ENCODE peak calls at places on chromosome 1, in six cellular contexts. One of them, this sample, is unnamed.

GRCh38 chr1:241627453-241628329 is 12.5 kb downstream of the CHML start:
- DNase-seq in AG04450: peak; percentile 46
- DNase-seq in K562: peak; percentile 78
- DNase-seq in MM.1S: peak; percentile 77
- DNase-seq in ovary: no peak
- DNase-seq in heart right ventricle: no peak
- DNase-seq in this sample: no peak

GRCh38 chr1:39859859-39860812 is 23.2 kb downstream of the TRIT1 start:
- DNase-seq in ovary: no peak
- DNase-seq in heart right ventricle: no peak
- DNase-seq in MM.1S: no peak
- DNase-seq in K562: no peak
- DNase-seq in AG04450: no peak
- DNase-seq in this sample: no peak

GRCh38 chr1:171623651-171624331 is 1.7 kb downstream of the MYOCOS start:
- DNase-seq in AG04450: no peak
- DNase-seq in MM.1S: no peak
- DNase-seq in K562: no peak
- DNase-seq in heart right ventricle: no peak
- DNase-seq in ovary: no peak
- DNase-seq in this sample: no peak

GRCh38 chr1:184494929-184495328 is 108.1 kb downstream of the C1orf21 start:
- DNase-seq in heart right ventricle: no peak
- DNase-seq in AG04450: no peak
- DNase-seq in MM.1S: peak; percentile 88
- DNase-seq in ovary: no peak
- DNase-seq in K562: no peak
- DNase-seq in this sample: no peak

GRCh38 chr1:234776875-234777849 is 167.2 kb upstream of the IRF2BP2 start:
- DNase-seq in ovary: no peak
- DNase-seq in AG04450: no peak
- DNase-seq in heart right ventricle: no peak
- DNase-seq in K562: peak; percentile 41
- DNase-seq in MM.1S: no peak
- DNase-seq in this sample: peak; percentile 28

GRCh38 chr1:28208818-28209441 is 23.9 kb downstream of the DNAJC8 start:
- DNase-seq in MM.1S: peak; percentile 68
- DNase-seq in K562: peak; percentile 75
- DNase-seq in AG04450: peak; percentile 51
- DNase-seq in ovary: no peak
- DNase-seq in heart right ventricle: no peak
- DNase-seq in this sample: peak; percentile 67

GRCh38 chr1:6358757-6359567 is 34.6 kb downstream of the ACOT7 start:
- DNase-seq in heart right ventricle: no peak
- DNase-seq in K562: no peak
- DNase-seq in ovary: peak; percentile 34
- DNase-seq in MM.1S: no peak
- DNase-seq in AG04450: peak; percentile 63
- DNase-seq in this sample: no peak

GRCh38 chr1:108852141-108852540 is 4.8 kb downstream of the AKNAD1 start:
- DNase-seq in ovary: no peak
- DNase-seq in AG04450: no peak
- DNase-seq in heart right ventricle: no peak
- DNase-seq in MM.1S: no peak
- DNase-seq in K562: no peak
- DNase-seq in this sample: no peak

GRCh38 chr1:53288247-53289049 is 39.4 kb downstream of the LRP8 start:
- DNase-seq in AG04450: no peak
- DNase-seq in ovary: no peak
- DNase-seq in MM.1S: no peak
- DNase-seq in K562: no peak
- DNase-seq in heart right ventricle: no peak
- DNase-seq in this sample: no peak

GRCh38 chr1:208387908-208388756 is 143.9 kb upstream of the PLXNA2 start:
- DNase-seq in heart right ventricle: no peak
- DNase-seq in ovary: no peak
- DNase-seq in AG04450: no peak
- DNase-seq in K562: no peak
- DNase-seq in MM.1S: no peak
- DNase-seq in this sample: peak; percentile 12

GRCh38 chr1:220787069-220787614 is 429 bp downstream of the MTARC1 start:
- DNase-seq in MM.1S: peak; percentile 50
- DNase-seq in heart right ventricle: no peak
- DNase-seq in AG04450: no peak
- DNase-seq in ovary: no peak
- DNase-seq in K562: no peak
- DNase-seq in this sample: no peak

GRCh38 chr1:35097224-35097623 is 18.0 kb downstream of the ZMYM1 start:
- DNase-seq in heart right ventricle: no peak
- DNase-seq in K562: no peak
- DNase-seq in ovary: no peak
- DNase-seq in MM.1S: peak; percentile 45
- DNase-seq in AG04450: no peak
- DNase-seq in this sample: no peak

GRCh38 chr1:100502052-100502792 is 35.7 kb upstream of the GPR88 start:
- DNase-seq in K562: no peak
- DNase-seq in AG04450: no peak
- DNase-seq in heart right ventricle: no peak
- DNase-seq in ovary: no peak
- DNase-seq in MM.1S: no peak
- DNase-seq in this sample: no peak

GRCh38 chr1:168627370-168627769 is 51.0 kb downstream of the XCL1 start:
- DNase-seq in AG04450: no peak
- DNase-seq in MM.1S: no peak
- DNase-seq in ovary: no peak
- DNase-seq in heart right ventricle: no peak
- DNase-seq in K562: no peak
- DNase-seq in this sample: no peak

GRCh38 chr1:66464802-66465201 is 69.2 kb upstream of the SGIP1 start:
- DNase-seq in ovary: no peak
- DNase-seq in AG04450: peak; percentile 92
- DNase-seq in heart right ventricle: no peak
- DNase-seq in K562: no peak
- DNase-seq in MM.1S: no peak
- DNase-seq in this sample: no peak

GRCh38 chr1:27816921-27817630 is 13.5 kb upstream of the PPP1R8 start:
- DNase-seq in ovary: no peak
- DNase-seq in MM.1S: no peak
- DNase-seq in K562: no peak
- DNase-seq in heart right ventricle: no peak
- DNase-seq in AG04450: no peak
- DNase-seq in this sample: peak; percentile 11

DNA sequence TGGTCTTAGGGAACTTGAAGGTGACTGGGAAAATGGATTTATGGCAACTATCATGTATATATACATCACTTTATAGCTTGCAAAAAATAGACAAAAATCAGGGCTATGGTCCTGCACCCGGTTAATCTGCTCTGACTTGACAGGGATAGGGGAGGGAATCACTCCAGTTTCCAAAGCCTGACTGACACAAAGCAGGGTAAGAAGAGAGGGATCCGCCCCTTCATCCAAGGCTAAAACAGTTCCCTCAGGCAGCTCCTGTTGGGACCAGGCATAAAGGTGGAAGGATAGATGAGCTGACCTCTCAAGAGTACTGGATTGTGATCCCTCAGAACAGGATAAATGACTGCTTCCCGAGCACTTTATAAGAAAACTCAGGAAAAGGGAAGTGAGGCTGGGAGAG is 1.4 kb downstream of the PBXIP1 start:
- DNase-seq in heart right ventricle: no peak
- DNase-seq in AG04450: no peak
- DNase-seq in ovary: no peak
- DNase-seq in K562: no peak
- DNase-seq in MM.1S: no peak
- DNase-seq in this sample: no peak
- H3K4me3 ChIP-seq in heart right ventricle: no peak overlapping the region
- H3K4me3 ChIP-seq in AG04450: peak overlapping the region; percentile 84
- H3K4me3 ChIP-seq in ovary: no peak overlapping the region
- H3K4me3 ChIP-seq in K562: no peak overlapping the region
- H3K4me3 ChIP-seq in MM.1S: peak overlapping the region; percentile 80
- H3K4me3 ChIP-seq in this sample: no peak overlapping the region

GRCh38 chr1:159898527-159898926 is 1.4 kb downstream of the CFAP45 start:
- DNase-seq in heart right ventricle: no peak
- DNase-seq in AG04450: no peak
- DNase-seq in MM.1S: no peak
- DNase-seq in K562: no peak
- DNase-seq in ovary: no peak
- DNase-seq in this sample: no peak

GRCh38 chr1:159897962-159898361 is 2.0 kb downstream of the CFAP45 start:
- DNase-seq in K562: no peak
- DNase-seq in heart right ventricle: no peak
- DNase-seq in ovary: no peak
- DNase-seq in MM.1S: no peak
- DNase-seq in AG04450: no peak
- DNase-seq in this sample: no peak

GRCh38 chr1:159896086-159896930 is 3.7 kb downstream of the CFAP45 start:
- DNase-seq in heart right ventricle: no peak
- DNase-seq in MM.1S: no peak
- DNase-seq in AG04450: no peak
- DNase-seq in ovary: no peak
- DNase-seq in K562: peak; percentile 62
- DNase-seq in this sample: no peak

GRCh38 chr1:159900755-159901335 is 880 bp upstream of the CFAP45 start:
- DNase-seq in MM.1S: no peak
- DNase-seq in AG04450: no peak
- DNase-seq in K562: no peak
- DNase-seq in ovary: no peak
- DNase-seq in heart right ventricle: no peak
- DNase-seq in this sample: no peak

GRCh38 chr1:159900086-159900680 is at the start of gene CFAP45:
- DNase-seq in ovary: peak; percentile 31
- DNase-seq in K562: peak; percentile 93
- DNase-seq in AG04450: no peak
- DNase-seq in MM.1S: no peak
- DNase-seq in heart right ventricle: peak; percentile 84
- DNase-seq in this sample: no peak
- H3K4me3 ChIP-seq in ovary: no peak within 1 kb of the TSS
- H3K4me3 ChIP-seq in K562: peak within 1 kb of the TSS; percentile 11
- H3K4me3 ChIP-seq in AG04450: no peak within 1 kb of the TSS
- H3K4me3 ChIP-seq in MM.1S: no peak within 1 kb of the TSS
- H3K4me3 ChIP-seq in heart right ventricle: no peak within 1 kb of the TSS
- H3K4me3 ChIP-seq in this sample: no peak within 1 kb of the TSS

DNA sequence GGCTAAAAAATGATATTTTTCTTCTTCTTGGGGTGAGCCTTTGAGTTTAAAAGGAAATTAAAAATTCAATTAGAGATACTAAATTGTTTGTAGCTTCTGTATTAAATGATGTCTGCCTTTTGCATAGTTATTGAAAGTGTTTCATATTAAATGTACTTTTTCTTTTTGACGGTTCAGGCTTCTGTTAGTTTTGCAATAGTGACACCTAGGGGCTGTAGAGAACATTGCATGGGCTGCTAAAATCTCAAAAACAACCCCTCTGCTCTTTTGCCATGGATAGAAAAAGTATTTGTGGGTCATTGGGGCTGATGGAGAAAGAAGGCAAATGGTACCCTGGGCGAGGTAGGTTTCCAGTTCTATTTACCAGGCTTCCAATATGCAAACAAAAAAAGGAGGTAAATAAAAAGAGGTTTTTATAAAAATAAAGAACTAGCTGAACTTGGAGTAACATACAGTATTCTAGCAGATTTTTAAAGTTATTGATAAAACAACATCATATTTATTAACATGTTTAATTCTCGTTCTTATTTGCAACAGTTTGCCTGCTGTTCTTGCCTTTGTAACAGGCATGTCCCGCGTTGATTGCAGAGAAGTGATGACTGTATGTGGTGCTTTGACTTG is 115.4 kb upstream of the HOOK1 start:
- DNase-seq in K562: peak; percentile 45
- DNase-seq in MM.1S: peak; percentile 63
- DNase-seq in ovary: no peak
- DNase-seq in AG04450: no peak
- DNase-seq in heart right ventricle: no peak
- DNase-seq in this sample: peak; percentile 90
- H3K4me3 ChIP-seq in K562: no peak overlapping the region
- H3K4me3 ChIP-seq in MM.1S: no peak overlapping the region
- H3K4me3 ChIP-seq in ovary: no peak overlapping the region
- H3K4me3 ChIP-seq in AG04450: no peak overlapping the region
- H3K4me3 ChIP-seq in heart right ventricle: no peak overlapping the region
- H3K4me3 ChIP-seq in this sample: no peak overlapping the region

GRCh38 chr1:222588135-222588534 is 1.6 kb downstream of the TAF1A start:
- DNase-seq in heart right ventricle: no peak
- DNase-seq in K562: no peak
- DNase-seq in AG04450: no peak
- DNase-seq in ovary: no peak
- DNase-seq in MM.1S: no peak
- DNase-seq in this sample: no peak
- H3K4me3 ChIP-seq in heart right ventricle: no peak overlapping the region
- H3K4me3 ChIP-seq in K562: no peak overlapping the region
- H3K4me3 ChIP-seq in AG04450: no peak overlapping the region
- H3K4me3 ChIP-seq in ovary: no peak overlapping the region
- H3K4me3 ChIP-seq in MM.1S: no peak overlapping the region
- H3K4me3 ChIP-seq in this sample: no peak overlapping the region

GRCh38 chr1:21262282-21263051 is 27.8 kb downstream of the ECE1 start:
- DNase-seq in heart right ventricle: peak; percentile 79
- DNase-seq in AG04450: peak; percentile 70
- DNase-seq in K562: peak; percentile 56
- DNase-seq in MM.1S: no peak
- DNase-seq in ovary: peak; percentile 82
- DNase-seq in this sample: peak; percentile 66
- H3K4me3 ChIP-seq in heart right ventricle: peak overlapping the region; percentile 6
- H3K4me3 ChIP-seq in AG04450: no peak overlapping the region
- H3K4me3 ChIP-seq in K562: peak overlapping the region; percentile 29
- H3K4me3 ChIP-seq in MM.1S: no peak overlapping the region
- H3K4me3 ChIP-seq in ovary: no peak overlapping the region
- H3K4me3 ChIP-seq in this sample: no peak overlapping the region

DNA sequence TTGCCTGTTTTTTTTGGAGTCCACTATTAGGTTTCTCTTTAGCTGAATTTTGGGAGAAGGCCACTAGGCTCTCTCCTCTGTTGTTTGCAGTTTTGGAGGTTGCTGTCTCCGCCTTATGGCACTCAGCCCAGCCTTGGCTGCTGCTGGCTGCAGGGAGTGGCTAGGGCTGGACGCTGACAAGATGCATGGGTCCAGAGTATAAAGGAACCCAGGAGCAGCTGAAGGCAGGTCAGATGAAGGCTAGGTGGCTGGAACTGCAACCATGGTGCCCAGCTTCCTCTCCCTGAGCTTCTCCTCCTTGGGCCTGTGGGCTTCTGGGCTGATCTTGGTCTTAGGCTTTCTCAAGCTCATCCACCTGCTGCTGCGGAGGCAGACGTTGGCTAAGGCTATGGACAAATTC is at the start of gene CYP4B1:
- DNase-seq in ovary: no peak
- DNase-seq in MM.1S: no peak
- DNase-seq in K562: no peak
- DNase-seq in heart right ventricle: peak; percentile 79
- DNase-seq in AG04450: no peak
- DNase-seq in this sample: no peak
- H3K4me3 ChIP-seq in ovary: no peak within 1 kb of the TSS
- H3K4me3 ChIP-seq in MM.1S: no peak within 1 kb of the TSS
- H3K4me3 ChIP-seq in K562: no peak within 1 kb of the TSS
- H3K4me3 ChIP-seq in heart right ventricle: peak within 1 kb of the TSS; percentile 30
- H3K4me3 ChIP-seq in AG04450: no peak within 1 kb of the TSS
- H3K4me3 ChIP-seq in this sample: no peak within 1 kb of the TSS

DNA sequence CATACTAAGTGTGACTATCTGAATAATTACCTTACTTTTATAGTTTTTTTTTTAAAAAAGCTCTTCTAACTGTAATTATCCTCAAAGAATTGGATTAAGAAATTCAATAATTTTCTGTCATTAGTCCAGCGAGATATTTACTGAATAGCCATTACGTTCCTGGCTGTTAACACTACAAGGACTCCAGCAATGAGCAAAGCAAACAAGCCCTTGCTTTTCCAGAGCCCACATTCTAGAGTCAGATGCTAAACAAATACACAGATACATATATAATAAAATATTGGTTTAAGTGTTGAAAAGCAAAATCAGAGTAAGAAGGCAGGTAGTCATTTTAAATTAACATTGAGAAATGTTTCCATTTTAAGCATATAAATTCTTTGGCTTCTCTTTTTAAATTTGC is 118.4 kb downstream of the ATF6 start:
- DNase-seq in AG04450: no peak
- DNase-seq in K562: no peak
- DNase-seq in heart right ventricle: no peak
- DNase-seq in ovary: no peak
- DNase-seq in MM.1S: no peak
- DNase-seq in this sample: no peak
- H3K4me3 ChIP-seq in AG04450: no peak overlapping the region
- H3K4me3 ChIP-seq in K562: no peak overlapping the region
- H3K4me3 ChIP-seq in heart right ventricle: no peak overlapping the region
- H3K4me3 ChIP-seq in ovary: no peak overlapping the region
- H3K4me3 ChIP-seq in MM.1S: no peak overlapping the region
- H3K4me3 ChIP-seq in this sample: no peak overlapping the region